ENCODE peak calls at places on chromosomes 3 and 15, in eight cellular contexts. I is neural progenitor cell; T is iPS DF 6.9; K is aorta; L is H9; A is H1; M is IMR-90; Y is CD4-positive, alpha-beta memory T cell. N is an unnamed sample.

GRCh38 chr3:15631426-15632211 is 30.1 kb downstream of the BTD start:
- DNase-seq in I (no peak), T (no peak), K (no peak), L (peak; percentile 55), A (no peak), M (peak; percentile 39), Y (no peak), N (no peak)

GRCh38 chr3:1609416-1609815 is 489.2 kb upstream of the CNTN4 start:
- DNase-seq in I (no peak), T (no peak), K (no peak), L (no peak), A (no peak), M (no peak), Y (no peak), N (no peak)

GRCh38 chr3:141114816-141115458 is 63.8 kb downstream of the SPSB4 start:
- DNase-seq in I (peak; percentile 56), T (no peak), K (no peak), L (peak; percentile 61), A (peak; percentile 65), M (no peak), Y (no peak), N (no peak)

GRCh38 chr3:133254151-133254550 is 145.7 kb upstream of the BFSP2 start:
- DNase-seq in I (no peak), T (no peak), K (no peak), L (no peak), A (no peak), M (no peak), Y (no peak), N (no peak)

GRCh38 chr3:57805674-57806073 is 49.6 kb downstream of the SLMAP start:
- DNase-seq in I (no peak), T (no peak), K (no peak), L (no peak), A (no peak), M (peak; percentile 89), Y (no peak), N (no peak)

GRCh38 chr3:55362206-55362960 is 124.7 kb downstream of the WNT5A start:
- DNase-seq in I (no peak), T (no peak), K (no peak), L (no peak), A (no peak), M (peak; percentile 47), Y (no peak), N (no peak)

GRCh38 chr3:127774647-127775046 is 47.7 kb downstream of the MGLL start:
- DNase-seq in I (no peak), T (no peak), K (peak; percentile 19), L (no peak), A (no peak), M (no peak), Y (no peak), N (no peak)

GRCh38 chr3:15051531-15051930 is 13.6 kb downstream of the MRPS25 start:
- DNase-seq in I (peak; percentile 63), T (peak; percentile 55), K (no peak), L (peak; percentile 87), A (peak; percentile 81), M (peak; percentile 20), Y (peak; percentile 29), N (no peak)

GRCh38 chr3:48271763-48272498 is 31.0 kb downstream of the ZNF589 start:
- DNase-seq in I (no peak), T (no peak), K (no peak), L (peak; percentile 47), A (no peak), M (no peak), Y (no peak), N (no peak)

GRCh38 chr3:122299872-122300460 is 25.1 kb upstream of the CSTA start:
- DNase-seq in I (peak; percentile 38), T (peak; percentile 25), K (no peak), L (no peak), A (peak; percentile 59), M (peak; percentile 17), Y (peak; percentile 50), N (no peak)

GRCh38 chr15:35545316-35545824 is 595 bp downstream of the DPH6 start:
- DNase-seq in I (no peak), T (no peak), K (peak; percentile 80), L (peak; percentile 42), A (no peak), M (peak; percentile 60), Y (no peak), N (peak; percentile 43)

DNA sequence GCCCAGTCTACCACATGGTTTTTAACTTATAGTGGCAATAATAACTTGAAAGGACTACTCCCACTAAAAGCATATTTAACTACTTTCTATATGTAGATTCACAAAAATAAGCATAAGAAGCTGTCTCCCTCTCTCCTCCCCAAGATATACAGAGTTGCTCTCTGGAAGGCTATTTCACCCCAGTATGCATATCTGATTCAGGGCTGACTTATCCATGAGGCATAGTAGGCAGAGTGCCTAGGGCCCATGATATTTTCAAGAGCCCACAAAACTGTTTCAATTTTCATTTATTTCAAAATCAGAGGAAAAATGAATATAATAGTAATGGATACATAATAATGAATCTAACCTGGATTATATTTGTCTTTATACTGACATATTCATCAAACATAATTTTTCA is 20.5 kb downstream of the ATP8B4 start:
- DNase-seq in I (no peak), T (no peak), K (no peak), L (no peak), A (no peak), M (peak; percentile 37), Y (no peak), N (no peak)
- H3K27ac ChIP-seq in I (no peak overlapping the region), T (no peak overlapping the region), K (no peak overlapping the region), L (no peak overlapping the region), A (no peak overlapping the region), M (no peak overlapping the region), Y (no peak overlapping the region), N (no peak overlapping the region)

GRCh38 chr3:186176382-186176990 is 67.6 kb upstream of the ETV5 start:
- DNase-seq in I (no peak), T (no peak), K (no peak), L (no peak), A (no peak), M (no peak), Y (no peak), N (no peak)
- H3K27ac ChIP-seq in I (no peak overlapping the region), T (no peak overlapping the region), K (no peak overlapping the region), L (no peak overlapping the region), A (no peak overlapping the region), M (no peak overlapping the region), Y (no peak overlapping the region), N (no peak overlapping the region)

GRCh38 chr3:160641675-160642330 is 35.2 kb upstream of the ARL14 start:
- DNase-seq in I (no peak), T (no peak), K (no peak), L (no peak), A (no peak), M (peak; percentile 8), Y (no peak), N (no peak)
- H3K27ac ChIP-seq in I (no peak overlapping the region), T (no peak overlapping the region), K (no peak overlapping the region), L (no peak overlapping the region), A (no peak overlapping the region), M (no peak overlapping the region), Y (no peak overlapping the region), N (no peak overlapping the region)

GRCh38 chr3:71104586-71104985 is 478.9 kb downstream of the FOXP1 start:
- DNase-seq in I (no peak), T (no peak), K (no peak), L (no peak), A (no peak), M (no peak), Y (no peak), N (no peak)
- H3K27ac ChIP-seq in I (no peak overlapping the region), T (no peak overlapping the region), K (peak overlapping the region; percentile 35), L (no peak overlapping the region), A (no peak overlapping the region), M (peak overlapping the region; percentile 23), Y (no peak overlapping the region), N (no peak overlapping the region)

DNA sequence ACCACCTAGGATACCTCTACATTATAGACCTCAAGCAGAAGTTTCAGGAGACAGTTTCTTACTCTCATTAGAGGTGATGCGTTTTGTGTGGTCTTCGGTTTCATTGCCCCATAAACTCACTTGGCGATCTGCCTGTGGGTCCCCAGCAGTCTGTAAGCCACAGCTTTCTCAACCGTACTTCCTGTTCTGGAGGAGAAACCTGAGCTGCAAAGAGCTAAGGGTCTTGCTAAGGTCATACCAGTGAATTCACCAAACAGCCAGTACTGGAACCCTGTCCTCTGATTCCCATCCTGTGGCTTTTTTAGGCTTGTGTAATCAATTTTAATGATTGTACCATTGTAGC is 69.4 kb downstream of the APBA2 start:
- DNase-seq in I (peak; percentile 41), T (no peak), K (no peak), L (peak; percentile 11), A (peak; percentile 34), M (peak; percentile 69), Y (no peak), N (no peak)
- H3K27ac ChIP-seq in I (peak overlapping the region; percentile 80), T (no peak overlapping the region), K (no peak overlapping the region), L (no peak overlapping the region), A (no peak overlapping the region), M (no peak overlapping the region), Y (no peak overlapping the region), N (no peak overlapping the region)

GRCh38 chr15:88546248-88547129 is at the start of gene DET1:
- DNase-seq in I (peak; percentile 93), T (peak; percentile 84), K (peak; percentile 97), L (peak; percentile 99), A (peak; percentile 89), M (peak; percentile 94), Y (peak; percentile 94), N (peak; percentile 93)

GRCh38 chr15:88539441-88539840 is 7.0 kb downstream of the DET1 start:
- DNase-seq in I (no peak), T (no peak), K (no peak), L (no peak), A (no peak), M (no peak), Y (no peak), N (no peak)

GRCh38 chr15:88543065-88543776 is 3.3 kb downstream of the DET1 start:
- DNase-seq in I (no peak), T (no peak), K (no peak), L (no peak), A (no peak), M (peak; percentile 37), Y (no peak), N (no peak)

GRCh38 chr15:88541709-88542341 is 4.7 kb downstream of the DET1 start:
- DNase-seq in I (no peak), T (no peak), K (no peak), L (no peak), A (no peak), M (no peak), Y (no peak), N (no peak)

DNA sequence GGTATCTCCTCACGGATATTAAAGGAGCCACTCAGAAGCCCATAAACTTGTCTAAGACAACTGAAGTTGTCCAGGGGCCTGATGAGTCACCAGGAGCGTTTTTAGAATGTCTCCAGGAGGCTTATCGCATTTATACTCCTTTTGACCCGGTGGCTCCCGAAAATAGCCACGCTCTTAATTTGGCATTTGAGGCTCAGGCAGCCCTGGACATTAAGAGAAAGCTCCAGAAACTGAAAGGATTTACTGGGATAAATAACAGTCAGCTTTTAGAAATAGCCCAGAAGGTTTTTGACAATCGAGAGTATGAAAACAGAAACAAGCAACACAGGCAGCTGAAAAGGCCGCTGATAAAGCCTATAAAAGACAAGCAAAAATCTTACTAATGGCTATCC is 4.1 kb downstream of the DET1 start:
- DNase-seq in I (no peak), T (no peak), K (no peak), L (no peak), A (no peak), M (no peak), Y (no peak), N (peak; percentile 57)
- H3K27ac ChIP-seq in I (no peak overlapping the region), T (no peak overlapping the region), K (no peak overlapping the region), L (no peak overlapping the region), A (no peak overlapping the region), M (no peak overlapping the region), Y (no peak overlapping the region), N (peak overlapping the region; percentile 91)

N was measured in heart right ventricle.